ENCODE peak calls at places on chromosome 10, in ten cellular contexts. H is endothelial cell, N is epithelial cell of proximal tubule, C is heart left ventricle, G is keratinocyte, L is AG09309, T is Calu3, I is psoas muscle, B is astrocyte of the spinal cord, U is HL-60. S is an unnamed sample.

GRCh38 chr10:116198636-116199035 is 74.4 kb downstream of the GFRA1 start:
- DNase-seq in H (no peak), N (no peak), C (no peak), G (no peak), L (no peak), T (no peak), I (no peak), B (no peak), U (no peak), S (no peak)

GRCh38 chr10:58545427-58545826 is 32.8 kb downstream of the BICC1 start:
- DNase-seq in H (no peak), N (no peak), C (no peak), G (no peak), L (no peak), T (no peak), I (no peak), B (no peak), U (no peak), S (no peak)

GRCh38 chr10:5557040-5557721 is 32.4 kb downstream of the CALML3 start:
- DNase-seq in H (no peak), N (no peak), C (no peak), G (no peak), L (no peak), T (no peak), I (no peak), B (no peak), U (no peak), S (no peak)

GRCh38 chr10:97898429-97898828 is 48.8 kb downstream of the GOLGA7B start:
- DNase-seq in H (no peak), N (no peak), C (no peak), G (no peak), L (no peak), T (no peak), I (no peak), B (no peak), U (no peak), S (no peak)

GRCh38 chr10:68871731-68872342 is 29.3 kb upstream of the DDX50 start:
- DNase-seq in H (no peak), N (peak), C (no peak), G (no peak), L (peak), T (no peak), I (no peak), B (peak), U (no peak), S (no peak)

GRCh38 chr10:28892818-28893547 is 215.7 kb downstream of the BAMBI start:
- DNase-seq in H (no peak), N (no peak), C (no peak), G (no peak), L (no peak), T (no peak), I (no peak), B (peak), U (no peak), S (no peak)

GRCh38 chr10:80289451-80290287 is at the start of gene MAT1A:
- DNase-seq in H (no peak), N (no peak), C (no peak), G (no peak), L (no peak), T (no peak), I (no peak), B (no peak), U (no peak), S (no peak)

GRCh38 chr10:132913559-132914115 is 28.7 kb downstream of the CFAP46 start:
- DNase-seq in H (no peak), N (no peak), C (no peak), G (no peak), L (no peak), T (no peak), I (no peak), B (no peak), U (no peak), S (no peak)

GRCh38 chr10:21449288-21449966 is 76.1 kb downstream of the SKIDA1 start:
- DNase-seq in H (no peak), N (no peak), C (no peak), G (no peak), L (no peak), T (no peak), I (no peak), B (no peak), U (peak), S (no peak)

GRCh38 chr10:110870823-110871235 is 899 bp upstream of the PDCD4 start:
- DNase-seq in H (no peak), N (no peak), C (no peak), G (no peak), L (no peak), T (no peak), I (peak), B (no peak), U (no peak), S (no peak)

GRCh38 chr10:13272164-13272571 is 27.7 kb downstream of the PHYH start:
- DNase-seq in H (no peak), N (no peak), C (peak), G (no peak), L (no peak), T (no peak), I (peak), B (peak), U (no peak), S (no peak)

GRCh38 chr10:129706523-129706922 is 239.5 kb downstream of the MGMT start:
- DNase-seq in H (no peak), N (no peak), C (no peak), G (no peak), L (no peak), T (no peak), I (no peak), B (no peak), U (no peak), S (no peak)

GRCh38 chr10:23051855-23052309 is 43.5 kb upstream of the MSRB2 start:
- DNase-seq in H (no peak), N (no peak), C (no peak), G (no peak), L (no peak), T (no peak), I (no peak), B (no peak), U (no peak), S (no peak)

GRCh38 chr10:35993816-35994515 is 351.9 kb upstream of the FZD8 start:
- DNase-seq in H (peak), N (no peak), C (no peak), G (no peak), L (no peak), T (no peak), I (no peak), B (no peak), U (no peak), S (no peak)

GRCh38 chr10:78805176-78805575 is 263.6 kb upstream of the ZMIZ1 start:
- DNase-seq in H (no peak), N (peak), C (peak), G (no peak), L (peak), T (no peak), I (peak), B (peak), U (no peak), S (no peak)

GRCh38 chr10:44006826-44007225 is 358.1 kb upstream of the ZNF32 start:
- DNase-seq in H (no peak), N (peak), C (no peak), G (no peak), L (no peak), T (no peak), I (no peak), B (no peak), U (no peak), S (no peak)

GRCh38 chr10:124725791-124726190 is 18.4 kb downstream of the FAM53B start:
- DNase-seq in H (no peak), N (no peak), C (no peak), G (no peak), L (no peak), T (no peak), I (no peak), B (no peak), U (no peak), S (no peak)

GRCh38 chr10:17238445-17239275 is 10.6 kb downstream of the VIM start:
- DNase-seq in H (peak), N (no peak), C (no peak), G (no peak), L (no peak), T (no peak), I (no peak), B (peak), U (no peak), S (no peak)

GRCh38 chr10:2005546-2005945 is 268.2 kb upstream of the ADARB2 start:
- DNase-seq in H (no peak), N (no peak), C (no peak), G (no peak), L (no peak), T (no peak), I (no peak), B (no peak), U (no peak), S (no peak)

GRCh38 chr10:74542077-74542476 is 284.3 kb upstream of the KAT6B start:
- DNase-seq in H (no peak), N (peak), C (no peak), G (no peak), L (peak), T (no peak), I (no peak), B (peak), U (no peak), S (no peak)

GRCh38 chr10:91579351-91579985 is 53.4 kb downstream of the PPP1R3C start:
- DNase-seq in H (no peak), N (no peak), C (no peak), G (no peak), L (no peak), T (no peak), I (no peak), B (no peak), U (no peak), S (no peak)

GRCh38 chr10:114181971-114182370 is 2.8 kb downstream of the TDRD1 start:
- DNase-seq in H (no peak), N (no peak), C (peak), G (no peak), L (no peak), T (no peak), I (peak), B (no peak), U (no peak), S (no peak)

GRCh38 chr10:78973901-78974408 is 94.8 kb upstream of the ZMIZ1 start:
- DNase-seq in H (peak), N (no peak), C (peak), G (no peak), L (no peak), T (no peak), I (peak), B (peak), U (peak), S (no peak)

GRCh38 chr10:112115781-112116385 is 67.7 kb downstream of the GPAM start:
- DNase-seq in H (peak), N (no peak), C (no peak), G (no peak), L (no peak), T (peak), I (no peak), B (no peak), U (no peak), S (peak)

GRCh38 chr10:124537166-124537725 is 75.6 kb downstream of the LHPP start:
- DNase-seq in H (no peak), N (no peak), C (no peak), G (no peak), L (no peak), T (no peak), I (no peak), B (no peak), U (no peak), S (no peak)

GRCh38 chr10:24901686-24902399 is 50.6 kb downstream of the PRTFDC1 start:
- DNase-seq in H (no peak), N (peak), C (peak), G (peak), L (peak), T (peak), I (peak), B (peak), U (no peak), S (no peak)

GRCh38 chr10:34489436-34489835 is 325.7 kb downstream of the PARD3 start:
- DNase-seq in H (no peak), N (no peak), C (no peak), G (no peak), L (no peak), T (no peak), I (no peak), B (no peak), U (no peak), S (no peak)

GRCh38 chr10:101287922-101288638 is 58.8 kb upstream of the LBX1 start:
- DNase-seq in H (peak), N (no peak), C (no peak), G (no peak), L (no peak), T (no peak), I (no peak), B (no peak), U (no peak), S (no peak)

GRCh38 chr10:126500866-126501265 is 112.6 kb upstream of the ADAM12 start:
- DNase-seq in H (no peak), N (peak), C (no peak), G (no peak), L (peak), T (no peak), I (no peak), B (peak), U (no peak), S (no peak)

GRCh38 chr10:54125098-54125747 is 675.8 kb downstream of the PCDH15 start:
- DNase-seq in H (no peak), N (no peak), C (no peak), G (peak), L (no peak), T (no peak), I (no peak), B (no peak), U (no peak), S (no peak)

GRCh38 chr10:132444877-132445351 is 47.9 kb downstream of the PWWP2B start:
- DNase-seq in H (no peak), N (no peak), C (no peak), G (no peak), L (no peak), T (no peak), I (no peak), B (peak), U (peak), S (no peak)

GRCh38 chr10:11331706-11332105 is 279.7 kb downstream of the USP6NL start:
- DNase-seq in H (no peak), N (no peak), C (no peak), G (no peak), L (no peak), T (no peak), I (no peak), B (peak), U (no peak), S (no peak)

GRCh38 chr10:72275351-72276012 is 1.8 kb downstream of the DDIT4 start:
- DNase-seq in H (no peak), N (no peak), C (no peak), G (no peak), L (no peak), T (peak), I (peak), B (peak), U (no peak), S (no peak)

GRCh38 chr10:132601567-132601966 is 64.0 kb downstream of the INPP5A start:
- DNase-seq in H (no peak), N (no peak), C (no peak), G (no peak), L (no peak), T (no peak), I (no peak), B (no peak), U (no peak), S (no peak)

GRCh38 chr10:71964669-71965515 is 697 bp downstream of the CHST3 start:
- DNase-seq in H (peak), N (no peak), C (peak), G (no peak), L (no peak), T (peak), I (peak), B (peak), U (no peak), S (peak)

GRCh38 chr10:24849051-24849450 is 103.4 kb downstream of the PRTFDC1 start:
- DNase-seq in H (no peak), N (no peak), C (no peak), G (no peak), L (no peak), T (no peak), I (no peak), B (no peak), U (no peak), S (no peak)

GRCh38 chr10:61943699-61944444 is 42.4 kb downstream of the ARID5B start:
- DNase-seq in H (no peak), N (no peak), C (no peak), G (no peak), L (peak), T (peak), I (no peak), B (peak), U (no peak), S (peak)
- TF ChIP-seq CTCF in H (no peak), N (peak), C (peak), G (no peak), L (no peak), T (no peak), I (peak), B (no peak), U (no peak), S (no peak)

DNA sequence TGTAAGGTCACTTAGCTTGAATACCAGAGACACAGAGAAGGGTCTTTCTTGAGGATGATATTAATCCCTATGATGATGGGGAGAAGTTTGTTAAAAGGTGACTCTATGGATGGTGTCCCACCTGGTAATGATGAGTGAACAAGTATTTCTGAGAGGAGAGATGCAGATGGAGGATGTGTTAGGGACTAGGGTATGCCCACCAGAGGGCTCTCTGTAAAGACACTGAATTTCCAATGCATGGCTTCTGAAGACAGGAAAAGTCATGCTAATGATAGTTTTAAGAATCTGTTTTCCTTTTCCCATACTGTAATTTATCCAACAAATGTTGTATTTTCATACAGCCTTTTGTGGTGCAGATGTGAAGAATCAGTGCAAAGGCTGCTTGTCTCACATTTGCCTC is 1250.9 kb upstream of the CELF2 start:
- DNase-seq in H (no peak), N (no peak), C (no peak), G (no peak), L (no peak), T (no peak), I (no peak), B (no peak), U (no peak), S (no peak)
- TF ChIP-seq CTCF in H (no peak), N (peak), C (no peak), G (no peak), L (no peak), T (no peak), I (no peak), B (peak), U (no peak), S (no peak)

DNA sequence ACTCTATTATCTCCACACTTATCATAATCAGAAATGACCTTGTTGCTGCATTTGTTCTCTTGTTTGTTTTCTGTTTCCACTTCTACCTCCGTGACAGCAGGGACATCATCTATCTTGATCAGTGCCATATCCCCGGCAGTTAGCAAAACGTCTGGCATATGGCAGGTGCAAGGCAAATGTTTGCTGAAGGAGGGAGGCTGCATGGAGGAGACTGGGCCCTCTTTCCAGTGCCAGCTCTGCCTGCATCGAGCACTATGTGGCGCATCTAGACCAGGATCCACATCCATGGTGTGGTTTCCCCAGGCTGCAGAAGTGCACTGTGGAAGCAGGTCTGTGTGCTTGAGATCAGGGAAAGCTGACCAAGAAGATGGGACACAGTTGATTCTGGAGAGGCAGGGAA is 181.2 kb downstream of the KCNMA1 start:
- DNase-seq in H (no peak), N (no peak), C (no peak), G (no peak), L (no peak), T (no peak), I (no peak), B (no peak), U (no peak), S (no peak)
- TF ChIP-seq CTCF in H (no peak), N (peak), C (no peak), G (no peak), L (peak), T (no peak), I (no peak), B (no peak), U (no peak), S (peak)

GRCh38 chr10:117537436-117537903 is 5.1 kb upstream of the EMX2 start:
- DNase-seq in H (peak), N (no peak), C (no peak), G (no peak), L (no peak), T (peak), I (peak), B (no peak), U (no peak), S (peak)
- TF ChIP-seq CTCF in H (peak), N (peak), C (peak), G (peak), L (peak), T (peak), I (peak), B (peak), U (no peak), S (peak)

GRCh38 chr10:49001402-49001801 is 61.8 kb upstream of the LRRC18 start:
- DNase-seq in H (no peak), N (no peak), C (no peak), G (no peak), L (no peak), T (no peak), I (no peak), B (no peak), U (no peak), S (no peak)
- TF ChIP-seq CTCF in H (no peak), N (peak), C (peak), G (no peak), L (peak), T (no peak), I (no peak), B (no peak), U (no peak), S (no peak)

GRCh38 chr10:60042959-60043358 is 136.6 kb upstream of the CCDC6 start:
- DNase-seq in H (no peak), N (no peak), C (no peak), G (no peak), L (no peak), T (no peak), I (no peak), B (no peak), U (no peak), S (no peak)

GRCh38 chr10:60044221-60044620 is 137.9 kb upstream of the CCDC6 start:
- DNase-seq in H (no peak), N (no peak), C (no peak), G (no peak), L (peak), T (no peak), I (no peak), B (peak), U (no peak), S (no peak)

GRCh38 chr10:60042262-60042661 is 135.9 kb upstream of the CCDC6 start:
- DNase-seq in H (no peak), N (no peak), C (no peak), G (no peak), L (no peak), T (no peak), I (no peak), B (no peak), U (no peak), S (no peak)

GRCh38 chr10:60043561-60043960 is 137.2 kb upstream of the CCDC6 start:
- DNase-seq in H (no peak), N (no peak), C (no peak), G (no peak), L (no peak), T (no peak), I (no peak), B (no peak), U (no peak), S (no peak)

GRCh38 chr10:60048146-60048545 is 141.8 kb upstream of the CCDC6 start:
- DNase-seq in H (peak), N (no peak), C (no peak), G (no peak), L (no peak), T (peak), I (no peak), B (peak), U (no peak), S (no peak)
- TF ChIP-seq CTCF in H (peak), N (peak), C (peak), G (peak), L (peak), T (peak), I (no peak), B (peak), U (no peak), S (peak)

S was measured in GM13977.